ENCODE peak calls at places on chromosomes 12 and 14, in four cellular contexts. V is HCT116, O is K562, U is H1. R is an unnamed sample.

GRCh38 chr12:57844725-57845477 is 1.6 kb downstream of the CTDSP2 start:
- DNase-seq in V (peak; percentile 23), U (no peak), O (peak; percentile 67), R (peak; percentile 68)

GRCh38 chr12:124656214-124656516 is 88.8 kb upstream of the NCOR2 start:
- DNase-seq in U (no peak), V (no peak), O (no peak), R (no peak)

GRCh38 chr12:95809000-95809680 is 18.6 kb upstream of the NTN4 start:
- DNase-seq in O (no peak), V (no peak), U (no peak), R (no peak)

GRCh38 chr14:24332094-24332983 is 2.5 kb downstream of the ADCY4 start:
- DNase-seq in U (peak; percentile 34), O (peak; percentile 76), V (no peak), R (peak; percentile 86)

GRCh38 chr14:83887871-83888270 is 1642.1 kb upstream of the FLRT2 start:
- DNase-seq in O (no peak), U (no peak), V (no peak), R (no peak)

GRCh38 chr12:58654021-58654420 is 266.3 kb downstream of the LRIG3 start:
- DNase-seq in V (no peak), U (no peak), O (no peak), R (no peak)

GRCh38 chr14:38868415-38869290 is 234.4 kb downstream of the SEC23A start:
- DNase-seq in O (no peak), V (no peak), U (no peak), R (peak; percentile 71)

GRCh38 chr14:101112351-101113107 is 209.0 kb upstream of the RTL1 start:
- DNase-seq in O (no peak), V (no peak), U (no peak), R (no peak)

GRCh38 chr12:100020370-100020769 is 35.6 kb upstream of the ANKS1B start:
- DNase-seq in O (no peak), U (no peak), V (no peak), R (no peak)

GRCh38 chr12:92029136-92029535 is 116.5 kb downstream of the BTG1 start:
- DNase-seq in V (no peak), O (no peak), U (no peak), R (no peak)

GRCh38 chr12:131092911-131093901 is 139.5 kb downstream of the ADGRD1 start:
- DNase-seq in U (no peak), O (no peak), V (no peak), R (no peak)

GRCh38 chr12:24743891-24744793 is 204.8 kb downstream of the BCAT1 start:
- DNase-seq in U (no peak), V (no peak), O (peak; percentile 79), R (no peak)

GRCh38 chr12:6280672-6281071 is 29.8 kb upstream of the PLEKHG6 start:
- DNase-seq in V (no peak), U (no peak), O (no peak), R (no peak)

GRCh38 chr14:23513005-23513412 is 38.6 kb downstream of the ZFHX2 start:
- DNase-seq in U (no peak), V (no peak), O (no peak), R (no peak)

GRCh38 chr14:76715102-76715926 is 46.0 kb upstream of the VASH1 start:
- DNase-seq in V (no peak), U (no peak), O (peak; percentile 60), R (no peak)

GRCh38 chr12:82966160-82966559 is 279.5 kb downstream of the TMTC2 start:
- DNase-seq in U (no peak), O (no peak), V (no peak), R (no peak)

GRCh38 chr14:105336477-105337287 is 22.1 kb downstream of the PACS2 start:
- DNase-seq in U (no peak), V (no peak), O (no peak), R (no peak)

DNA sequence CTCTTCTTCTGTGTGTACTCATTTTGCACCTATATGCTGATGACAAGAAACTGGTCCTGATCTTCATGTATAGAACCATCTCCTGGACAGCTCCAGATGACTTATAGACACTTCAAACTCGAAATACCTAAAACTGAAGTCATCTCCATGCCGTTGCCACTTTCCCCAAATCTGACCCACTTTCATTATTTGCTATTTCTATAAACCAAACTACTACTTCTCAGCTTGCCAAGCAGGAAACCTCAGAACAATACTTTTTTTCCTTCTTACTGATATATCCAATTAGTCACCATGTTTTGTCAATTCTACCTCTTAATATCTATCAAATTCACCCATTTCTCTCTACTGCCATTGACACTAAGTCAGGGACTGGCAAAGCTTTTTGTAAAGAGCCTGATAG is 14.8 kb downstream of the SGPP1 start:
- DNase-seq in O (no peak), V (no peak), U (no peak), R (no peak)
- H3K4me2 ChIP-seq in O (no peak overlapping the region), V (no peak overlapping the region), U (no peak overlapping the region), R (no peak overlapping the region)

GRCh38 chr14:54489318-54489683 is 521 bp upstream of the GMFB start:
- DNase-seq in V (no peak), O (no peak), U (no peak), R (no peak)

GRCh38 chr14:54490448-54490805 is 1.6 kb upstream of the GMFB start:
- DNase-seq in V (no peak), U (no peak), O (no peak), R (no peak)

GRCh38 chr14:54488646-54489317 is at the start of gene GMFB:
- DNase-seq in O (peak; percentile 85), V (peak; percentile 86), U (peak; percentile 60), R (peak; percentile 80)

GRCh38 chr14:54488318-54488645 is 498 bp downstream of the GMFB start:
- DNase-seq in V (no peak), O (no peak), U (no peak), R (no peak)

DNA sequence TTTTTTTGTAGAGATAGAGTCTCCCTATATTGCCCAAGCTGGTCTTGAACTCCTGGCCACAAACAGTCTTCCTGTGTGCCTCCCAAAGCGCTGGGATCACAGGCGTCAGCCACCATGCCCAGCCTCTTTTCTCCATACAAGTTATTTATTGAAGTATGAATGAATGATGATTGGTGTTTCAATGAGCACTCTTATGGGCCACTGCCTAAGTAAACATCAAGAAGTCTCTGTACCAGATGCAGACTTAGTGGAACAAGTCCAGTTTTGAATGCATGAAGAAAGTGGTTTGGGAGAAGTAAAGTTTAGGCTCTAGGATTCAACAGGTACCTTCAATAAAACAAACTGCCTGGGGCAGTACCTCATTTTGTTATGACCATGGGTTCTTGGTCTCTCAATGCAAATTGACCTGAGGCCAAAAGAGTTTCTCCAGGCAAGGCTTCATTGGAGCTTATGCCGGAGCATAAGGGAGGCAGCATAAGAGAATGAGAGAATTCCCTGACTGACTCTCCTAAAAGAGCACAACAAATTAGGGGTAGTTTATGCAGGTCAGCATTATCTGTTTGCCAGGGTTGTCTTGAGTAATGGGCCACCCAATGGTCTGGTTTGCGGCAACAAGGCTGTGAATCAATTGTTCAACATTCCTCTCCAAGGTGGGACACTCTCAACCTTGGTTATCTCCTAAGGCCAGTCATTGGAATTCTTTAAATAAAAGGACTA is 1.1 kb upstream of the GMFB start:
- DNase-seq in V (no peak), O (peak; percentile 30), U (no peak), R (no peak)
- TF ChIP-seq JUND in V (no peak), O (no peak), U (no peak), R (no peak)

DNA sequence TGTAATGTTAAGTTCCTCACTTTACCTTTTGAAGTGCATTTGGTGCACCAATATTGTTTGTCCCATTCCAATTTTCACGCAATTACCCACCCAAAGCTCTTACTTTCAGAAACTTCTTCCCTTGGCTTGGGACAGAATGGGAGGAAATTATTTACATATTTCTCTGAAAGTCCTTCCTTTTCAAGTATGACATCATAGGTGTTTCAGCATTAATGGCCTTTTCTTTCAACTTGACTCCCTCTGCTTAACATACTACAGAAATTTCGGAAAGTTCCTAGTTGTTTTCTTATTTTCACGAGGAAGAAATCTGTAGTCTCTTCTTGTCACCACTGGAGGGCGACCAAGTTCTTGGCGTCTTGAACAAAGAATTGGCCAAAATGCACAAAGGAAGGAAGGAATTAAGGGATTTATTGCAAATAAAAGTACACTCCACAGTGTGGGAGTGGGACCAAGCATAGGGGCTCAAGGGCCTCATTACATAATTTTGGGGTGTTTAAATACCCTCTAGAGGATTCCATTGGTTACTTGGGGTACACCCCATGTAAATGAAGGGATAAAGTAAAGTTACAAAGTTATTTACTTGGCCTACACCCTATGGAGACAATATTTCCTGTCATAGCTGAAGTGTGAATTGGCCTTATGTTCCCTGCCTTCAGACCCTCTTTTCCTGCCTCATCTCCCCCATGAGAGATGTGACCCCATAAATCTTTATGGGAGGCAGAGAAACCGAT is 70.5 kb downstream of the RPL10L start:
- DNase-seq in V (peak; percentile 31), U (peak; percentile 2), O (peak; percentile 25), R (peak; percentile 16)
- H3K4me2 ChIP-seq in V (no peak overlapping the region), U (no peak overlapping the region), O (no peak overlapping the region), R (no peak overlapping the region)

GRCh38 chr12:70919597-70920035 is 922 bp downstream of the PTPRR start:
- DNase-seq in O (peak; percentile 4), V (no peak), U (no peak), R (no peak)
- TF ChIP-seq JUND in O (no peak), V (no peak), U (no peak), R (no peak)

GRCh38 chr12:13536219-13536910 is 339.8 kb downstream of the EMP1 start:
- DNase-seq in O (no peak), U (no peak), V (no peak), R (no peak)

GRCh38 chr12:13534645-13535398 is 338.3 kb downstream of the EMP1 start:
- DNase-seq in O (peak; percentile 50), V (peak; percentile 51), U (peak; percentile 46), R (peak; percentile 39)

GRCh38 chr12:13530966-13531365 is 334.4 kb downstream of the EMP1 start:
- DNase-seq in V (no peak), O (no peak), U (no peak), R (no peak)

GRCh38 chr12:13537623-13538022 is 341.1 kb downstream of the EMP1 start:
- DNase-seq in V (no peak), U (no peak), O (no peak), R (no peak)

GRCh38 chr12:13534242-13534641 is 337.7 kb downstream of the EMP1 start:
- DNase-seq in O (no peak), U (no peak), V (no peak), R (no peak)
- H3K4me2 ChIP-seq in O (no peak overlapping the region), U (peak overlapping the region; percentile 33), V (peak overlapping the region; percentile 36), R (no peak overlapping the region)

GRCh38 chr14:51302319-51303030 is 62.4 kb downstream of the TMX1 start:
- DNase-seq in V (no peak), U (no peak), O (no peak), R (no peak)
- TF ChIP-seq JUND in V (no peak), U (no peak), O (no peak), R (no peak)

DNA sequence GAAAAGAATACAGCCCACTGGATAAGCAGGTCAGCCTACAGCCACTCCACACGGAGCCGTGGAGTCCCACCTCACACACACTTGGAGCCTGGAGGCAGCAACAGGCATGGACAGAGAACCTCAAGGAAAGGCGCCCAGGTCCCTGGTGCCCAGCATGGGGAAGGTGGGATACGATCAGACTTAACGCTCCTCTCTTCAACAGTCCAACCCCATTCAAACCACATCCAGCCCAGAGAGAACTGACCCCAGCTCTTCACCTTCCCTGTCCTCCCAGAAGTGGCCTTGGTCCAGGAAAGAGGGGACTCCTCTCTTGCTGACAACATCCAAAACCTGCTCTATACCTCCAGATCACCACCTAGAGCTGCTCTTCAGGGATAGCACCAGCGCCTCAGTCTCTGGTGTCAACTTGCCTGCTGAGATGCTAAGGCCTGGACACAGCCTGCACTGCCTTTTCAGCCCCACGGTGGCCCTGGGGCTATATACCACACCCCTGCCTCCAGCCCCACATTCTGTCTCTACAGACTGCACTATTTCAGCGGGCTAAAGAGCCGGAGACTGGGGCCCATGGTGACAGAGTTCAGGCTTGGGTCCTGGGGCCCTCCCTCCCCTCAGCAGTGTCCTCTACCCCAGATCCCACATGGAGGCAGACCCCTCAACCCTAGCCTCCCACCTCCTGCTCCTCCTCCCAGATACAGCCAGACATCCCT is 7.0 kb downstream of the ADCY6 start:
- DNase-seq in V (no peak), O (no peak), U (no peak), R (no peak)
- H3K4me2 ChIP-seq in V (no peak overlapping the region), O (no peak overlapping the region), U (no peak overlapping the region), R (no peak overlapping the region)